ENCODE peak calls at places on chromosomes 4 and X, in six cellular contexts. G is stimulated activated CD4-positive, alpha-beta T cell treated with anti-CD3 and anti-CD28 coated beads, Interleukin-2, amount 100 ng/mL, for 48 hours; H is activated T-cell treated with anti-CD3 and anti-CD28 coated beads, Interleukin-2, amount 50 U/mL, for 72 hours; I is NCI-H1930; L is CD8-positive, alpha-beta T cell; N is NCI-H510A. X is an unnamed sample.

GRCh38 chr4:13173974-13174373 is 310.2 kb downstream of the RAB28 start:
- DNase-seq in N (no peak), L (no peak), H (no peak), G (no peak), I (no peak), X (peak)

GRCh38 chr4:69750346-69750745 is 10.1 kb downstream of the SULT1B1 start:
- DNase-seq in N (no peak), I (no peak), L (no peak), H (no peak), G (no peak), X (no peak)

GRCh38 chr4:7823416-7823824 is 116.2 kb downstream of the AFAP1 start:
- DNase-seq in L (no peak), N (no peak), I (no peak), H (no peak), G (no peak), X (peak)

GRCh38 chr4:2836391-2836859 is 7.2 kb upstream of the ADD1 start:
- DNase-seq in I (no peak), H (no peak), N (no peak), G (no peak), L (no peak), X (no peak)

GRCh38 chr4:164926301-164926700 is 49.3 kb downstream of the APELA start:
- DNase-seq in N (no peak), L (no peak), I (no peak), H (no peak), G (no peak), X (no peak)

GRCh38 chr4:157151711-157152110 is 68.8 kb upstream of the GRIA2 start:
- DNase-seq in L (no peak), H (no peak), N (no peak), G (no peak), I (no peak), X (peak)

GRCh38 chr4:178471385-178471784 is 1029.1 kb upstream of the AGA start:
- DNase-seq in G (no peak), N (no peak), L (no peak), I (no peak), H (no peak), X (no peak)

GRCh38 chr4:56530269-56531148 is 24.9 kb downstream of the ARL9 start:
- DNase-seq in H (peak), G (peak), I (peak), L (peak), N (peak), X (peak)

GRCh38 chr4:121462660-121463261 is 81.9 kb upstream of the QRFPR start:
- DNase-seq in H (peak), N (peak), G (peak), I (no peak), L (no peak), X (peak)

GRCh38 chr4:118823471-118823870 is 12.5 kb downstream of the SEC24D start:
- DNase-seq in L (no peak), N (no peak), H (no peak), G (no peak), I (no peak), X (no peak)

GRCh38 chrX:1587161-1587560 is 4.2 kb upstream of the AKAP17A start:
- DNase-seq in N (no peak), L (no peak), H (no peak), I (no peak), G (no peak), X (no peak)

GRCh38 chrX:34275710-34276109 is 143.6 kb upstream of the FAM47A start:
- DNase-seq in G (no peak), H (no peak), I (no peak), L (no peak), N (no peak), X (no peak)

GRCh38 chr4:120692964-120693363 is 229.6 kb downstream of the PRDM5 start:
- DNase-seq in N (no peak), I (no peak), G (no peak), L (no peak), H (no peak), X (peak)

GRCh38 chr4:151407466-151408379 is 1.3 kb upstream of the FHIP1A start:
- DNase-seq in G (peak), H (peak), L (no peak), I (no peak), N (peak), X (no peak)